ENCODE peak calls at places on chromosomes 11 and 22, in four cellular contexts. One of them, this sample, is unnamed.

GRCh38 chr22:37020192-37020479 is 594 bp downstream of the MPST start:
- DNase-seq in tibial nerve: no peak
- DNase-seq in bronchial epithelial cell: peak; percentile 53
- DNase-seq in MG63: peak; percentile 49
- DNase-seq in this sample: no peak

GRCh38 chr22:20550057-20550817 is 42.8 kb downstream of the MED15 start:
- DNase-seq in tibial nerve: no peak
- DNase-seq in bronchial epithelial cell: no peak
- DNase-seq in MG63: no peak
- DNase-seq in this sample: no peak

GRCh38 chr11:38553033-38553432 is 1955.0 kb upstream of the RAG2 start:
- DNase-seq in tibial nerve: no peak
- DNase-seq in bronchial epithelial cell: no peak
- DNase-seq in MG63: no peak
- DNase-seq in this sample: no peak

GRCh38 chr11:14908214-14908880 is 16.3 kb upstream of the CYP2R1 start:
- DNase-seq in tibial nerve: no peak
- DNase-seq in bronchial epithelial cell: peak; percentile 53
- DNase-seq in MG63: no peak
- DNase-seq in this sample: no peak

GRCh38 chr11:83282084-83282716 is 4.0 kb downstream of the CCDC90B start:
- DNase-seq in tibial nerve: no peak
- DNase-seq in bronchial epithelial cell: no peak
- DNase-seq in MG63: no peak
- DNase-seq in this sample: no peak

GRCh38 chr11:15668718-15669117 is 554.0 kb downstream of the INSC start:
- DNase-seq in tibial nerve: no peak
- DNase-seq in bronchial epithelial cell: no peak
- DNase-seq in MG63: no peak
- DNase-seq in this sample: no peak

GRCh38 chr22:26707581-26707980 is 50.2 kb downstream of the MIAT start:
- DNase-seq in tibial nerve: no peak
- DNase-seq in bronchial epithelial cell: peak; percentile 72
- DNase-seq in MG63: no peak
- DNase-seq in this sample: no peak

GRCh38 chr22:19942071-19942885 is 660 bp upstream of the TXNRD2 start:
- DNase-seq in tibial nerve: no peak
- DNase-seq in bronchial epithelial cell: no peak
- DNase-seq in MG63: peak; percentile 52
- DNase-seq in this sample: no peak

GRCh38 chr22:26756675-26757293 is 99.4 kb downstream of the MIAT start:
- DNase-seq in tibial nerve: peak; percentile 40
- DNase-seq in bronchial epithelial cell: peak; percentile 4
- DNase-seq in MG63: peak; percentile 50
- DNase-seq in this sample: no peak

GRCh38 chr11:64876835-64877341 is 1.5 kb downstream of the EHD1 start:
- DNase-seq in tibial nerve: no peak
- DNase-seq in bronchial epithelial cell: no peak
- DNase-seq in MG63: peak; percentile 44
- DNase-seq in this sample: no peak

GRCh38 chr11:116459233-116459632 is 313.6 kb downstream of the BUD13 start:
- DNase-seq in tibial nerve: no peak
- DNase-seq in bronchial epithelial cell: no peak
- DNase-seq in MG63: no peak
- DNase-seq in this sample: no peak

GRCh38 chr11:1230456-1231395 is 7.9 kb downstream of the MUC5B start:
- DNase-seq in tibial nerve: no peak
- DNase-seq in bronchial epithelial cell: no peak
- DNase-seq in MG63: no peak
- DNase-seq in this sample: no peak

GRCh38 chr11:124717421-124717785 is 22.3 kb upstream of the NRGN start:
- DNase-seq in tibial nerve: no peak
- DNase-seq in bronchial epithelial cell: peak; percentile 89
- DNase-seq in MG63: peak; percentile 5
- DNase-seq in this sample: no peak

GRCh38 chr22:21730535-21731308 is 4.9 kb downstream of the YPEL1 start:
- DNase-seq in tibial nerve: no peak
- DNase-seq in bronchial epithelial cell: no peak
- DNase-seq in MG63: no peak
- DNase-seq in this sample: no peak

GRCh38 chr22:21734540-21735197 is 925 bp downstream of the YPEL1 start:
- DNase-seq in tibial nerve: no peak
- DNase-seq in bronchial epithelial cell: no peak
- DNase-seq in MG63: no peak
- DNase-seq in this sample: no peak

GRCh38 chr22:21728270-21728669 is 7.3 kb downstream of the YPEL1 start:
- DNase-seq in tibial nerve: no peak
- DNase-seq in bronchial epithelial cell: no peak
- DNase-seq in MG63: no peak
- DNase-seq in this sample: no peak

GRCh38 chr22:21727768-21728167 is 7.8 kb downstream of the YPEL1 start:
- DNase-seq in tibial nerve: no peak
- DNase-seq in bronchial epithelial cell: no peak
- DNase-seq in MG63: no peak
- DNase-seq in this sample: no peak

GRCh38 chr22:21731503-21731902 is 4.1 kb downstream of the YPEL1 start:
- DNase-seq in tibial nerve: no peak
- DNase-seq in bronchial epithelial cell: no peak
- DNase-seq in MG63: no peak
- DNase-seq in this sample: no peak
- H3K4me3 ChIP-seq in tibial nerve: no peak overlapping the region
- H3K4me3 ChIP-seq in bronchial epithelial cell: no peak overlapping the region
- H3K4me3 ChIP-seq in MG63: no peak overlapping the region
- H3K4me3 ChIP-seq in this sample: no peak overlapping the region

GRCh38 chr11:134334796-134335571 is 3.2 kb downstream of the GLB1L2 start:
- DNase-seq in tibial nerve: no peak
- DNase-seq in bronchial epithelial cell: peak; percentile 10
- DNase-seq in MG63: no peak
- DNase-seq in this sample: no peak
- H3K36me3 ChIP-seq in tibial nerve: no peaks in the 10 kb centered on the region
- H3K36me3 ChIP-seq in bronchial epithelial cell: no peaks in the 10 kb centered on the region
- H3K36me3 ChIP-seq in MG63: no peaks in the 10 kb centered on the region
- H3K36me3 ChIP-seq in this sample: no peaks in the 10 kb centered on the region

GRCh38 chr22:44666207-44666585 is 35.8 kb upstream of the PRR5 start:
- DNase-seq in tibial nerve: no peak
- DNase-seq in bronchial epithelial cell: no peak
- DNase-seq in MG63: no peak
- DNase-seq in this sample: no peak

GRCh38 chr22:44668886-44669724 is 32.9 kb upstream of the PRR5 start:
- DNase-seq in tibial nerve: no peak
- DNase-seq in bronchial epithelial cell: no peak
- DNase-seq in MG63: no peak
- DNase-seq in this sample: no peak

GRCh38 chr22:44668190-44668885 is 33.7 kb upstream of the PRR5 start:
- DNase-seq in tibial nerve: no peak
- DNase-seq in bronchial epithelial cell: no peak
- DNase-seq in MG63: no peak
- DNase-seq in this sample: peak; percentile 54

GRCh38 chr22:44667276-44667675 is 34.7 kb upstream of the PRR5 start:
- DNase-seq in tibial nerve: no peak
- DNase-seq in bronchial epithelial cell: no peak
- DNase-seq in MG63: no peak
- DNase-seq in this sample: no peak

DNA sequence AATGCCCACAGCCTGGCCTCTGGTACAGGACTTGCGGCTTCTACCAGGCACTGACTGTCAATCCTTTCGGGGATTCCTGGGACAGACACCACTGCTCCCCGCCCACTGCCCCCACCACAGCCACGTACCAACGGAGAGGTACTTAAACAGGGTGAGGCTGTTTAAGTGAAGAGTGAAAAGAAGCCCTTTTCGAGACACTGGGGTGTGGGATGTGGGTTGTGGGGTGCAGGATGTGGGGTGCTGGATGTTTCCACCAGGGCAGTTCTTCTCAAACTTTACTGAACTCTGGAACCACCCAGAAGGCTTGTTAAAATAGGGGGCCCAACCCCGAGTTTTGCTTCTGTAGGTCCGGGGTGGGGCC is 34.2 kb upstream of the PRR5 start:
- DNase-seq in tibial nerve: no peak
- DNase-seq in bronchial epithelial cell: no peak
- DNase-seq in MG63: no peak
- DNase-seq in this sample: peak; percentile 77
- H3K4me3 ChIP-seq in tibial nerve: peak overlapping the region; percentile 24
- H3K4me3 ChIP-seq in bronchial epithelial cell: no peak overlapping the region
- H3K4me3 ChIP-seq in MG63: no peak overlapping the region
- H3K4me3 ChIP-seq in this sample: peak overlapping the region; percentile 46

GRCh38 chr11:121586727-121587126 is 134.0 kb upstream of the SORL1-AS1 start:
- DNase-seq in tibial nerve: no peak
- DNase-seq in bronchial epithelial cell: no peak
- DNase-seq in MG63: no peak
- DNase-seq in this sample: no peak
- H3K36me3 ChIP-seq in tibial nerve: no peaks in the 10 kb centered on the region
- H3K36me3 ChIP-seq in bronchial epithelial cell: no peaks in the 10 kb centered on the region
- H3K36me3 ChIP-seq in MG63: no peaks in the 10 kb centered on the region
- H3K36me3 ChIP-seq in this sample: peaks cover 80% of the 10 kb centered on the region

GRCh38 chr11:34512810-34513673 is 552 bp downstream of the ELF5 start:
- DNase-seq in tibial nerve: no peak
- DNase-seq in bronchial epithelial cell: peak; percentile 58
- DNase-seq in MG63: peak; percentile 49
- DNase-seq in this sample: peak; percentile 8

GRCh38 chr11:34514050-34514449 is 456 bp upstream of the ELF5 start:
- DNase-seq in tibial nerve: no peak
- DNase-seq in bronchial epithelial cell: no peak
- DNase-seq in MG63: no peak
- DNase-seq in this sample: no peak

GRCh38 chr11:34514597-34514996 is 1.0 kb upstream of the ELF5 start:
- DNase-seq in tibial nerve: no peak
- DNase-seq in bronchial epithelial cell: no peak
- DNase-seq in MG63: no peak
- DNase-seq in this sample: no peak

GRCh38 chr11:34516247-34517040 is 2.9 kb upstream of the ELF5 start:
- DNase-seq in tibial nerve: no peak
- DNase-seq in bronchial epithelial cell: no peak
- DNase-seq in MG63: no peak
- DNase-seq in this sample: no peak

DNA sequence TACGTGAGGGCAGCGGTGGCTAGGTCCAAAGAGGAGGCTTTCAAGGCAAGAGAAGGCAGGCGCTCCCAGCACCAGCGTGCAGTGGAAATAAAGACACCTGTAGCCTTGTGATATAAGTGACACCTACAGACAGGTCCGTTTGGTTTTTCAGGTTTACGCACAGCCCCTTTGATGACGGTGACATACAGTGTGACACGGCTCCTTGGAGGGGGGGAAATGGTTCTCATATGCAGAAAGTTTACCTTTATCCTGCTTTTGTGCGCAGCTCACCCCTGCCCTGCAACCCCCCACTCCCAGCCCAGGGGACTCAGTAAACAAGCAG is at the start of gene ELF5:
- DNase-seq in tibial nerve: no peak
- DNase-seq in bronchial epithelial cell: no peak
- DNase-seq in MG63: no peak
- DNase-seq in this sample: no peak
- H3K4me3 ChIP-seq in tibial nerve: no peak within 1 kb of the TSS
- H3K4me3 ChIP-seq in bronchial epithelial cell: no peak within 1 kb of the TSS
- H3K4me3 ChIP-seq in MG63: no peak within 1 kb of the TSS
- H3K4me3 ChIP-seq in this sample: no peak within 1 kb of the TSS

DNA sequence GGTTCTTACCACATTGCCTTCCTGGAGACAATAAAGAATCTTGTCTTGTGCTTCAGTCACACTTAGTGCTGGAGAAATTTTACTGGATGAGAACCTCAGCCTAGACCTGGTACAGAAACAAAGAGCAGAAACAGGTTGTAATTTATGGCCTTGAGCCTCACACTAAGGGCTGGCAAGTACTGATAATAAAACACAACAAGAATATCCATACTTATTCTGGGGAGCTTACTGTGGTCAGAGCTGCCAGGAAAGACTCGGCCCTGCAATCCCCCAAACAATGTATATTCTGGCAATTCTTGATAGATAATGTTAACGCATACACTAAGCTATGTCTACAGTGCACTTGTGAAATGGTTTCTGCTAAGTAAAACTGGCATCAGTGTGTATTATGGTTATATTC is 9.7 kb downstream of the SNX19 start:
- DNase-seq in tibial nerve: no peak
- DNase-seq in bronchial epithelial cell: no peak
- DNase-seq in MG63: no peak
- DNase-seq in this sample: no peak
- H3K36me3 ChIP-seq in tibial nerve: peaks cover 25% of the 10 kb centered on the region
- H3K36me3 ChIP-seq in bronchial epithelial cell: peaks cover 21% of the 10 kb centered on the region
- H3K36me3 ChIP-seq in MG63: peaks cover 88% of the 10 kb centered on the region
- H3K36me3 ChIP-seq in this sample: peaks cover 85% of the 10 kb centered on the region

GRCh38 chr11:57773026-57773598 is 11.5 kb downstream of the CTNND1 start:
- DNase-seq in tibial nerve: no peak
- DNase-seq in bronchial epithelial cell: no peak
- DNase-seq in MG63: no peak
- DNase-seq in this sample: no peak
- H3K4me3 ChIP-seq in tibial nerve: no peak overlapping the region
- H3K4me3 ChIP-seq in bronchial epithelial cell: no peak overlapping the region
- H3K4me3 ChIP-seq in MG63: no peak overlapping the region
- H3K4me3 ChIP-seq in this sample: no peak overlapping the region

GRCh38 chr11:98568011-98568410 is 452.7 kb upstream of the CNTN5 start:
- DNase-seq in tibial nerve: no peak
- DNase-seq in bronchial epithelial cell: peak; percentile 40
- DNase-seq in MG63: no peak
- DNase-seq in this sample: no peak
- H3K36me3 ChIP-seq in tibial nerve: no peaks in the 10 kb centered on the region
- H3K36me3 ChIP-seq in bronchial epithelial cell: no peaks in the 10 kb centered on the region
- H3K36me3 ChIP-seq in MG63: no peaks in the 10 kb centered on the region
- H3K36me3 ChIP-seq in this sample: no peaks in the 10 kb centered on the region

DNA sequence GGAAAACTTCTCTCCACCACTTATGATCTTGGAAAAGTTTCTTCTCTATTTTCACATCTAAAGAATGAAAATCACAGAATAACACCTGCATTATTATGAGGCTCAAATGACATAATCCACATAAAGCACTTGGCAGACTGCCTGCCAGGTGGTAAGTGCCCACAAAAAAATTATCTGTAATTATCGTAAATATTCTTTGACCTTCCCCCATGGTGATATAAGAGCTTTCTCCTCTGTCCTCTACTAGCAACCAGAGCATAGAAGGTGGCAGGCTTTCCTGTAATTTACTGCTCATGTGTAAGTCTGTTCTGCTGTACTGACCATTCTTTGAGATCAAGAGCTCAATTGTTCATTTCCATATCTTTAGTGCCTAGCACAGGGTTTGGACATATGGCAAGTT is 51.7 kb upstream of the EED start:
- DNase-seq in tibial nerve: no peak
- DNase-seq in bronchial epithelial cell: no peak
- DNase-seq in MG63: no peak
- DNase-seq in this sample: no peak
- H3K4me3 ChIP-seq in tibial nerve: no peak overlapping the region
- H3K4me3 ChIP-seq in bronchial epithelial cell: no peak overlapping the region
- H3K4me3 ChIP-seq in MG63: no peak overlapping the region
- H3K4me3 ChIP-seq in this sample: no peak overlapping the region

This sample was measured in effector memory CD4-positive, alpha-beta T cell.